ENCODE peak calls at places on chromosomes 1 and 21, in nine cellular contexts. One of them, this sample, is unnamed.

GRCh38 chr1:87325982-87326738 is 2.5 kb upstream of the LMO4 start:
- DNase-seq in RWPE1: peak
- DNase-seq in fibroblast of lung: peak
- DNase-seq in posterior vena cava: no peak
- DNase-seq in left ventricle myocardium superior: no peak
- DNase-seq in GM04504: no peak
- DNase-seq in EL: peak
- DNase-seq in NCI-H1694 treated with DMSO at 0.1 percent for 48 hours: peak
- DNase-seq in A172: peak
- DNase-seq in this sample: peak

GRCh38 chr1:31662463-31662862 is 17.8 kb upstream of the PEF1 start:
- DNase-seq in posterior vena cava: no peak
- DNase-seq in A172: no peak
- DNase-seq in GM04504: no peak
- DNase-seq in left ventricle myocardium superior: no peak
- DNase-seq in RWPE1: no peak
- DNase-seq in EL: no peak
- DNase-seq in NCI-H1694 treated with DMSO at 0.1 percent for 48 hours: no peak
- DNase-seq in fibroblast of lung: no peak
- DNase-seq in this sample: no peak

GRCh38 chr1:233244183-233244582 is 51.3 kb downstream of the PCNX2 start:
- DNase-seq in fibroblast of lung: peak
- DNase-seq in NCI-H1694 treated with DMSO at 0.1 percent for 48 hours: no peak
- DNase-seq in left ventricle myocardium superior: no peak
- DNase-seq in A172: no peak
- DNase-seq in EL: peak
- DNase-seq in posterior vena cava: no peak
- DNase-seq in GM04504: peak
- DNase-seq in RWPE1: no peak
- DNase-seq in this sample: no peak

GRCh38 chr1:104235141-104235540 is 485.4 kb downstream of the AMY1C start:
- DNase-seq in posterior vena cava: no peak
- DNase-seq in RWPE1: no peak
- DNase-seq in EL: no peak
- DNase-seq in GM04504: no peak
- DNase-seq in NCI-H1694 treated with DMSO at 0.1 percent for 48 hours: no peak
- DNase-seq in left ventricle myocardium superior: no peak
- DNase-seq in A172: no peak
- DNase-seq in fibroblast of lung: no peak
- DNase-seq in this sample: no peak

GRCh38 chr1:103541431-103541830 is 15.9 kb downstream of the RNPC3 start:
- DNase-seq in fibroblast of lung: peak
- DNase-seq in EL: no peak
- DNase-seq in NCI-H1694 treated with DMSO at 0.1 percent for 48 hours: no peak
- DNase-seq in GM04504: no peak
- DNase-seq in RWPE1: no peak
- DNase-seq in posterior vena cava: no peak
- DNase-seq in A172: no peak
- DNase-seq in left ventricle myocardium superior: no peak
- DNase-seq in this sample: no peak

GRCh38 chr1:96370752-96371151 is 350.8 kb upstream of the PTBP2 start:
- DNase-seq in EL: peak
- DNase-seq in left ventricle myocardium superior: no peak
- DNase-seq in fibroblast of lung: peak
- DNase-seq in GM04504: peak
- DNase-seq in posterior vena cava: no peak
- DNase-seq in A172: peak
- DNase-seq in RWPE1: peak
- DNase-seq in NCI-H1694 treated with DMSO at 0.1 percent for 48 hours: no peak
- DNase-seq in this sample: no peak

GRCh38 chr1:219387211-219387610 is 213.5 kb downstream of the LYPLAL1 start:
- DNase-seq in NCI-H1694 treated with DMSO at 0.1 percent for 48 hours: no peak
- DNase-seq in posterior vena cava: no peak
- DNase-seq in A172: no peak
- DNase-seq in fibroblast of lung: no peak
- DNase-seq in GM04504: no peak
- DNase-seq in left ventricle myocardium superior: no peak
- DNase-seq in EL: no peak
- DNase-seq in RWPE1: no peak
- DNase-seq in this sample: no peak

GRCh38 chr1:150543500-150544143 is 5.6 kb upstream of the ADAMTSL4 start:
- DNase-seq in left ventricle myocardium superior: peak
- DNase-seq in RWPE1: no peak
- DNase-seq in A172: no peak
- DNase-seq in EL: no peak
- DNase-seq in fibroblast of lung: peak
- DNase-seq in posterior vena cava: peak
- DNase-seq in GM04504: no peak
- DNase-seq in NCI-H1694 treated with DMSO at 0.1 percent for 48 hours: no peak
- DNase-seq in this sample: no peak

GRCh38 chr21:46046471-46046870 is 51.4 kb upstream of the COL6A2 start:
- DNase-seq in A172: no peak
- DNase-seq in RWPE1: no peak
- DNase-seq in fibroblast of lung: no peak
- DNase-seq in EL: no peak
- DNase-seq in GM04504: no peak
- DNase-seq in left ventricle myocardium superior: peak
- DNase-seq in NCI-H1694 treated with DMSO at 0.1 percent for 48 hours: no peak
- DNase-seq in posterior vena cava: peak
- DNase-seq in this sample: no peak

GRCh38 chr1:23217421-23218115 is at the start of gene HTR1D:
- DNase-seq in RWPE1: no peak
- DNase-seq in left ventricle myocardium superior: no peak
- DNase-seq in fibroblast of lung: no peak
- DNase-seq in EL: no peak
- DNase-seq in posterior vena cava: peak
- DNase-seq in A172: no peak
- DNase-seq in GM04504: no peak
- DNase-seq in NCI-H1694 treated with DMSO at 0.1 percent for 48 hours: no peak
- DNase-seq in this sample: no peak

GRCh38 chr1:86618358-86618757 is 71.5 kb downstream of the CLCA4 start:
- DNase-seq in fibroblast of lung: no peak
- DNase-seq in GM04504: no peak
- DNase-seq in NCI-H1694 treated with DMSO at 0.1 percent for 48 hours: no peak
- DNase-seq in A172: no peak
- DNase-seq in posterior vena cava: no peak
- DNase-seq in left ventricle myocardium superior: no peak
- DNase-seq in RWPE1: no peak
- DNase-seq in EL: no peak
- DNase-seq in this sample: no peak

GRCh38 chr21:17432732-17433057 is 80.1 kb upstream of the CXADR start:
- DNase-seq in A172: no peak
- DNase-seq in RWPE1: no peak
- DNase-seq in EL: no peak
- DNase-seq in posterior vena cava: no peak
- DNase-seq in NCI-H1694 treated with DMSO at 0.1 percent for 48 hours: no peak
- DNase-seq in left ventricle myocardium superior: no peak
- DNase-seq in GM04504: no peak
- DNase-seq in fibroblast of lung: no peak
- DNase-seq in this sample: no peak

GRCh38 chr21:29737188-29737587 is 202.6 kb downstream of the GRIK1 start:
- DNase-seq in left ventricle myocardium superior: no peak
- DNase-seq in posterior vena cava: no peak
- DNase-seq in A172: no peak
- DNase-seq in GM04504: no peak
- DNase-seq in RWPE1: no peak
- DNase-seq in fibroblast of lung: peak
- DNase-seq in EL: no peak
- DNase-seq in NCI-H1694 treated with DMSO at 0.1 percent for 48 hours: no peak
- DNase-seq in this sample: no peak

GRCh38 chr21:45411810-45412206 is 6.8 kb downstream of the COL18A1 start:
- DNase-seq in RWPE1: no peak
- DNase-seq in NCI-H1694 treated with DMSO at 0.1 percent for 48 hours: no peak
- DNase-seq in left ventricle myocardium superior: no peak
- DNase-seq in GM04504: no peak
- DNase-seq in posterior vena cava: peak
- DNase-seq in A172: no peak
- DNase-seq in fibroblast of lung: no peak
- DNase-seq in EL: no peak
- DNase-seq in this sample: no peak

GRCh38 chr1:19793360-19794046 is 6.2 kb downstream of the TMCO4 start:
- DNase-seq in fibroblast of lung: no peak
- DNase-seq in posterior vena cava: peak
- DNase-seq in EL: no peak
- DNase-seq in RWPE1: no peak
- DNase-seq in NCI-H1694 treated with DMSO at 0.1 percent for 48 hours: no peak
- DNase-seq in A172: no peak
- DNase-seq in GM04504: no peak
- DNase-seq in left ventricle myocardium superior: no peak
- DNase-seq in this sample: no peak

GRCh38 chr1:218886472-218886871 is 287.2 kb upstream of the LYPLAL1 start:
- DNase-seq in NCI-H1694 treated with DMSO at 0.1 percent for 48 hours: no peak
- DNase-seq in left ventricle myocardium superior: peak
- DNase-seq in GM04504: peak
- DNase-seq in fibroblast of lung: peak
- DNase-seq in EL: peak
- DNase-seq in A172: peak
- DNase-seq in posterior vena cava: no peak
- DNase-seq in RWPE1: no peak
- DNase-seq in this sample: no peak